ENCODE peak calls at places on chromosomes 3 and 15, in five cellular contexts. M is cardiac fibroblast, D is HuH-7, Q is EH, O is RWPE1. S is an unnamed sample.

GRCh38 chr3:192571197-192571791 is 156.0 kb downstream of the FGF12 start:
- DNase-seq in M (peak), D (no peak), Q (peak), O (peak), S (no peak)

GRCh38 chr3:12999147-13000140 is 73.8 kb downstream of the IQSEC1 start:
- DNase-seq in M (no peak), D (peak), Q (no peak), O (no peak), S (peak)

GRCh38 chr3:105367406-105368213 is 901 bp downstream of the ALCAM start:
- DNase-seq in M (peak), D (peak), Q (peak), O (peak), S (peak)

GRCh38 chr15:31260646-31261265 is 65.9 kb upstream of the KLF13 start:
- DNase-seq in M (no peak), D (no peak), Q (no peak), O (no peak), S (no peak)

GRCh38 chr3:49421890-49422378 is 339 bp downstream of the AMT start:
- DNase-seq in M (no peak), D (no peak), Q (no peak), O (no peak), S (no peak)

GRCh38 chr3:193873802-193874201 is 262.1 kb upstream of the HES1 start:
- DNase-seq in M (no peak), D (no peak), Q (no peak), O (no peak), S (no peak)

GRCh38 chr3:33860355-33861047 is 62.1 kb downstream of the PDCD6IP start:
- DNase-seq in M (no peak), D (no peak), Q (no peak), O (no peak), S (no peak)

GRCh38 chr15:39629376-39629775 is 48.5 kb downstream of the THBS1 start:
- DNase-seq in M (peak), D (no peak), Q (no peak), O (peak), S (peak)

GRCh38 chr3:136994772-136995516 is 37.2 kb downstream of the IL20RB start:
- DNase-seq in M (peak), D (no peak), Q (peak), O (peak), S (no peak)

GRCh38 chr3:124841517-124841916 is 45.6 kb downstream of the ITGB5 start:
- DNase-seq in M (no peak), D (no peak), Q (no peak), O (no peak), S (no peak)

GRCh38 chr3:53571264-53571663 is 76.9 kb downstream of the CACNA1D start:
- DNase-seq in M (no peak), D (no peak), Q (no peak), O (no peak), S (no peak)

GRCh38 chr3:172194702-172195392 is 155.5 kb downstream of the FNDC3B start:
- DNase-seq in M (peak), D (peak), Q (peak), O (peak), S (no peak)

GRCh38 chr3:177468331-177468730 is 271.0 kb upstream of the TBL1XR1 start:
- DNase-seq in M (peak), D (no peak), Q (peak), O (no peak), S (no peak)

GRCh38 chr3:188780188-188781147 is 391.3 kb upstream of the TPRG1 start:
- DNase-seq in M (peak), D (no peak), Q (peak), O (peak), S (no peak)

GRCh38 chr15:71109130-71109529 is 6.1 kb upstream of the THSD4 start:
- DNase-seq in M (peak), D (no peak), Q (peak), O (no peak), S (no peak)

GRCh38 chr3:3081659-3082546 is 28.3 kb downstream of the IL5RA start:
- DNase-seq in M (no peak), D (no peak), Q (no peak), O (no peak), S (no peak)

GRCh38 chr3:38960953-38961622 is 90.7 kb downstream of the SCN11A start:
- DNase-seq in M (peak), D (peak), Q (peak), O (peak), S (peak)

GRCh38 chr3:150528359-150528797 is 17.9 kb downstream of the SERP1 start:
- DNase-seq in M (peak), D (no peak), Q (peak), O (peak), S (no peak)

GRCh38 chr3:156772588-156773206 is 53.5 kb upstream of the LEKR1 start:
- DNase-seq in M (peak), D (no peak), Q (peak), O (no peak), S (no peak)

GRCh38 chr3:28053759-28054158 is 187.7 kb upstream of the CMC1 start:
- DNase-seq in M (peak), D (no peak), Q (peak), O (peak), S (peak)

GRCh38 chr3:39808467-39809180 is 785 bp upstream of the MYRIP start:
- DNase-seq in M (no peak), D (no peak), Q (peak), O (no peak), S (peak)

GRCh38 chr15:67135494-67135893 is 70.1 kb downstream of the SMAD3 start:
- DNase-seq in M (no peak), D (no peak), Q (peak), O (no peak), S (peak)

GRCh38 chr15:78216276-78217229 is 17.8 kb downstream of the ACSBG1 start:
- DNase-seq in M (no peak), D (no peak), Q (peak), O (peak), S (no peak)

GRCh38 chr3:61065451-61066011 is 185.7 kb downstream of the FHIT start:
- DNase-seq in M (no peak), D (no peak), Q (no peak), O (no peak), S (no peak)

GRCh38 chr3:196339493-196340254 is 1.5 kb upstream of the TM4SF19 start:
- DNase-seq in M (peak), D (no peak), Q (peak), O (no peak), S (no peak)

GRCh38 chr3:150035400-150035799 is 64.7 kb upstream of the PFN2 start:
- DNase-seq in M (no peak), D (no peak), Q (no peak), O (no peak), S (no peak)

GRCh38 chr15:62469874-62470688 is 305.0 kb upstream of the C2CD4B start:
- DNase-seq in M (peak), D (no peak), Q (peak), O (no peak), S (no peak)

GRCh38 chr3:9161811-9162210 is 87.6 kb downstream of the SRGAP3 start:
- DNase-seq in M (no peak), D (no peak), Q (no peak), O (no peak), S (no peak)

S was measured in hepatocyte.